ENCODE peak calls at places on chromosomes 1 and 21, in ten cellular contexts. S is ACHN; R is GM23248; H is K562; B is effector memory CD8-positive, alpha-beta T cell; Z is NCI-H1092 treated with DMSO at 0.1 percent for 48 hours; P is GM23338; O is AG04449; C is NCI-H226; V is NCI-H510A. L is an unnamed sample.
A peak's percentile ranks its signal among the peaks of the same experiment; 100 is the strongest.

GRCh38 chr21:41777934-41778815 is 11.3 kb upstream of the RIPK4 start:
- DNase-seq in R (peak; percentile 97), H (peak; percentile 63), B (no peak), P (peak; percentile 97), Z (peak; percentile 57), O (peak; percentile 10), C (peak; percentile 71), S (peak; percentile 79), V (peak; percentile 60), L (peak; percentile 83)

GRCh38 chr1:244962140-244962539 is 97.8 kb upstream of the HNRNPU start:
- DNase-seq in R (peak; percentile 11), H (no peak), V (no peak), C (no peak), O (no peak), S (no peak), B (no peak), Z (no peak), P (no peak), L (no peak)

GRCh38 chr1:236045771-236046170 is 19.1 kb downstream of the NID1 start:
- DNase-seq in S (no peak), B (no peak), P (no peak), C (no peak), R (no peak), O (no peak), Z (no peak), V (no peak), H (no peak), L (no peak)

GRCh38 chr1:167645625-167646410 is 15.8 kb downstream of the RCSD1 start:
- DNase-seq in C (no peak), R (no peak), O (no peak), S (no peak), V (no peak), H (no peak), B (no peak), P (no peak), Z (no peak), L (no peak)

GRCh38 chr1:21143138-21143537 is 33.6 kb downstream of the EIF4G3 start:
- DNase-seq in C (no peak), B (no peak), Z (no peak), P (no peak), R (no peak), V (no peak), O (no peak), H (no peak), S (no peak), L (no peak)

GRCh38 chr1:41673355-41673754 is 188.9 kb upstream of the EDN2 start:
- DNase-seq in V (no peak), R (peak; percentile 23), B (peak; percentile 52), P (no peak), O (no peak), S (no peak), Z (no peak), C (no peak), H (no peak), L (no peak)

GRCh38 chr1:186498695-186499389 is 37.9 kb upstream of the PDC start:
- DNase-seq in R (peak; percentile 68), Z (no peak), S (no peak), C (peak; percentile 59), V (no peak), B (no peak), P (no peak), O (no peak), H (no peak), L (no peak)

GRCh38 chr1:212656730-212657129 is 42.9 kb downstream of the BATF3 start:
- DNase-seq in P (no peak), S (no peak), B (no peak), C (no peak), O (no peak), Z (no peak), R (peak; percentile 18), H (no peak), V (no peak), L (no peak)

GRCh38 chr21:29939859-29940245 is at the start of gene GRIK1:
- DNase-seq in H (peak; percentile 19), O (no peak), R (peak; percentile 5), B (no peak), P (peak; percentile 61), Z (no peak), S (no peak), C (no peak), V (no peak), L (no peak)

GRCh38 chr1:206633708-206634121 is 1.6 kb upstream of the DYRK3 start:
- DNase-seq in V (no peak), B (no peak), H (no peak), R (peak; percentile 95), P (no peak), O (no peak), S (peak; percentile 75), C (peak; percentile 84), Z (no peak), L (no peak)

GRCh38 chr1:88883156-88883555 is 8.2 kb downstream of the GTF2B start:
- DNase-seq in H (no peak), Z (no peak), S (no peak), B (no peak), R (peak; percentile 60), V (no peak), P (no peak), O (no peak), C (no peak), L (no peak)

GRCh38 chr1:59814901-59815825 is at the start of gene HOOK1:
- DNase-seq in Z (no peak), H (no peak), V (peak; percentile 39), S (peak; percentile 7), P (peak; percentile 34), O (no peak), B (peak; percentile 1), R (no peak), C (no peak), L (peak; percentile 69)

GRCh38 chr1:183548136-183548535 is 42.1 kb downstream of the NCF2 start:
- DNase-seq in O (no peak), R (no peak), S (peak; percentile 72), V (peak; percentile 49), Z (peak; percentile 88), B (no peak), H (no peak), P (no peak), C (no peak), L (no peak)

GRCh38 chr1:90876098-90876497 is 145.7 kb downstream of the ZNF644 start:
- DNase-seq in H (no peak), O (no peak), P (no peak), C (no peak), Z (no peak), V (no peak), R (no peak), S (no peak), B (no peak), L (no peak)

GRCh38 chr1:22850681-22851080 is 122.0 kb downstream of the LACTBL1 start:
- DNase-seq in C (no peak), V (no peak), Z (no peak), P (no peak), B (no peak), R (no peak), O (no peak), S (no peak), H (no peak), L (no peak)

GRCh38 chr1:215987092-215987855 is 420.2 kb downstream of the KCTD3 start:
- DNase-seq in S (no peak), Z (no peak), R (peak; percentile 11), H (no peak), P (no peak), V (no peak), B (no peak), O (no peak), C (no peak), L (no peak)

GRCh38 chr1:10074059-10074854 is 41.5 kb downstream of the UBE4B start:
- DNase-seq in Z (no peak), H (no peak), P (no peak), O (peak; percentile 89), C (peak; percentile 91), S (peak; percentile 83), R (peak; percentile 98), V (no peak), B (peak; percentile 14), L (no peak)

GRCh38 chr1:147892216-147892615 is 10.4 kb upstream of the GJA8 start:
- DNase-seq in Z (no peak), O (no peak), R (peak; percentile 14), P (peak; percentile 28), S (peak; percentile 38), H (no peak), C (no peak), B (no peak), V (peak; percentile 3), L (no peak)

GRCh38 chr1:162561616-162562451 is at the start of gene UAP1:
- DNase-seq in R (peak; percentile 61), O (no peak), S (peak; percentile 19), H (no peak), P (peak; percentile 3), C (no peak), B (no peak), Z (peak; percentile 49), V (no peak), L (no peak)

GRCh38 chr1:214117780-214118179 is 130.0 kb downstream of the PROX1 start:
- DNase-seq in S (no peak), B (no peak), C (no peak), H (no peak), O (no peak), V (no peak), R (no peak), Z (no peak), P (no peak), L (no peak)

GRCh38 chr1:12479311-12479710 is 138.7 kb downstream of the DHRS3 start:
- DNase-seq in H (no peak), S (no peak), V (no peak), O (no peak), R (no peak), Z (no peak), C (no peak), P (no peak), B (no peak), L (no peak)

GRCh38 chr1:61839702-61840101 is 97.4 kb downstream of the PATJ start:
- DNase-seq in O (peak; percentile 49), B (no peak), V (no peak), S (peak; percentile 2), H (no peak), P (no peak), C (peak; percentile 57), Z (no peak), R (peak; percentile 80), L (no peak)

GRCh38 chr1:186093437-186093836 is 281.6 kb downstream of the TPR start:
- DNase-seq in C (peak; percentile 42), V (no peak), B (no peak), Z (no peak), S (no peak), R (peak; percentile 25), H (no peak), P (no peak), O (no peak), L (no peak)

GRCh38 chr1:174166530-174167328 is 7.4 kb downstream of the RABGAP1L start:
- DNase-seq in V (no peak), P (no peak), C (no peak), S (no peak), O (no peak), B (no peak), H (peak; percentile 64), R (no peak), Z (no peak), L (no peak)

GRCh38 chr1:189939967-189940366 is 537.7 kb downstream of the BRINP3 start:
- DNase-seq in V (no peak), R (no peak), S (no peak), B (no peak), O (no peak), C (peak; percentile 60), H (no peak), Z (no peak), P (no peak), L (no peak)

GRCh38 chr1:155052412-155053400 is 1.6 kb downstream of the ADAM15 start:
- DNase-seq in C (peak; percentile 61), Z (no peak), V (no peak), H (peak; percentile 69), O (no peak), S (peak; percentile 54), B (no peak), R (peak; percentile 37), P (peak; percentile 46), L (no peak)

GRCh38 chr1:247211339-247211738 is 39.5 kb upstream of the ZNF124 start:
- DNase-seq in V (no peak), O (no peak), R (no peak), Z (no peak), B (no peak), H (no peak), S (no peak), C (no peak), P (peak; percentile 4), L (no peak)

GRCh38 chr1:235060607-235061470 is 67.8 kb downstream of the TOMM20 start:
- DNase-seq in R (peak; percentile 64), P (peak; percentile 55), B (no peak), S (no peak), O (no peak), C (no peak), Z (no peak), H (no peak), V (peak; percentile 29), L (peak; percentile 74)